ENCODE peak calls at places on chromosomes 12 and 14, in five cellular contexts. V is astrocyte of the spinal cord, Z is mucosa of descending colon, I is bronchial epithelial cell, D is HFF-Myc. Q is an unnamed sample.

GRCh38 chr12:124764870-124765570 is 98.6 kb downstream of the SCARB1 start:
- DNase-seq in V (peak), Z (no peak), I (no peak), D (peak), Q (peak)

GRCh38 chr14:77314043-77314442 is 6.6 kb downstream of the POMT2 start:
- DNase-seq in V (peak), Z (no peak), I (peak), D (peak), Q (peak)

GRCh38 chr14:56885795-56886194 is 75.5 kb upstream of the OTX2 start:
- DNase-seq in V (no peak), Z (no peak), I (no peak), D (no peak), Q (no peak)

GRCh38 chr14:102235275-102235897 is 69.6 kb downstream of the MOK start:
- DNase-seq in V (peak), Z (peak), I (peak), D (no peak), Q (peak)

GRCh38 chr12:7131502-7131866 is 1.3 kb downstream of the CLSTN3 start:
- DNase-seq in V (no peak), Z (peak), I (no peak), D (no peak), Q (no peak)

GRCh38 chr12:93915411-93915810 is 233.0 kb upstream of the PLXNC1 start:
- DNase-seq in V (no peak), Z (no peak), I (no peak), D (no peak), Q (no peak)

GRCh38 chr12:49869816-49870500 is 27.1 kb upstream of the BCDIN3D start:
- DNase-seq in V (no peak), Z (no peak), I (no peak), D (no peak), Q (no peak)

GRCh38 chr14:99250636-99251208 is 21.3 kb downstream of the BCL11B start:
- DNase-seq in V (no peak), Z (no peak), I (no peak), D (no peak), Q (no peak)

GRCh38 chr14:106506901-106507305 is 980.5 kb downstream of the TMEM121 start:
- DNase-seq in V (no peak), Z (peak), I (no peak), D (no peak), Q (no peak)

GRCh38 chr12:49777800-49778748 is 36.7 kb downstream of the TMBIM6 start:
- DNase-seq in V (peak), Z (peak), I (peak), D (no peak), Q (peak)

GRCh38 chr12:104569348-104570173 is 112.8 kb downstream of the CHST11 start:
- DNase-seq in V (no peak), Z (peak), I (no peak), D (no peak), Q (no peak)

GRCh38 chr14:96208739-96209138 is 4.1 kb downstream of the BDKRB2 start:
- DNase-seq in V (no peak), Z (no peak), I (no peak), D (no peak), Q (no peak)

GRCh38 chr12:89475203-89475990 is 49.2 kb downstream of the GALNT4 start:
- DNase-seq in V (no peak), Z (no peak), I (peak), D (no peak), Q (no peak)

GRCh38 chr12:104930388-104931326 is 27.4 kb downstream of the SLC41A2 start:
- DNase-seq in V (no peak), Z (no peak), I (peak), D (no peak), Q (peak)

GRCh38 chr14:99137913-99138571 is 134.0 kb downstream of the BCL11B start:
- DNase-seq in V (no peak), Z (no peak), I (peak), D (no peak), Q (no peak)

GRCh38 chr14:73261075-73261474 is 23.8 kb downstream of the PAPLN start:
- DNase-seq in V (no peak), Z (no peak), I (no peak), D (no peak), Q (no peak)

GRCh38 chr12:16603916-16604575 is 1.9 kb downstream of the LMO3 start:
- DNase-seq in V (no peak), Z (no peak), I (peak), D (no peak), Q (no peak)

GRCh38 chr14:61860294-61860918 is 98.2 kb downstream of the SNAPC1 start:
- DNase-seq in V (peak), Z (peak), I (peak), D (peak), Q (peak)

GRCh38 chr12:3933074-3933818 is 60.0 kb upstream of the PARP11 start:
- DNase-seq in V (no peak), Z (no peak), I (no peak), D (no peak), Q (no peak)
- H3K4me3 ChIP-seq in V (no peak), Z (no peak), I (no peak), D (no peak), Q (no peak)

DNA sequence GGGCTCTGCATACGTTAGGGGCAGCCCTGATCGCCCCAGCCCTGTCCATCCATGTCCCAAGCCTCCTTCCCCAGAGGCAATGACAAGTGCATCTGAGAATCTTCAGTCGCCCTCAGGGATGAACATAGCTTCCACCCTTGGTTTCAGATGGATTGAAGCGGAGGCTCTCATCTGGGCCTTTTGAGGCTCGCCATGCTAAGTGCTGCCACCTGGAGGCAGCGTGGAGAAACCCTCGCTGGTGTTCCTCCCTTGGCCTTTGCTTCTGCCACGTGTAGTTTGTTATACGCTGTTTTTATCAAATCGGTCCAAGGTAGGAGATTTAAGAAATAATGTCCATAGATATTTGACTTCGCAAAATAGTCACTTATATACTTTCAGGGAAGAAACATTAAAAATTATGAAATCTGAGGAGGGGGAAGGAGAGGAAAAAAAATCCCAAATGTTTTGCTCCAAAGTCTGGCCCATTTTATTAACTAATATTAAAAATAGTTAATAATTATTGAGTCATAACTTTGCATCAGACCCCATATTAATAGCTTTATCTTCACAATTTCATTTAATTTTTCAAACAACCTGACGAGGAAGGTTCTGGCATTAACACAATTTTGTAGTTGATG is 28.8 kb upstream of the LRRC10 start:
- DNase-seq in V (peak), Z (peak), I (peak), D (peak), Q (peak)
- TF ChIP-seq CTCF in V (peak), Z (peak), I (peak), D (peak), Q (peak)

GRCh38 chr12:67655829-67656614 is 7.5 kb downstream of the DYRK2 start:
- DNase-seq in V (no peak), Z (no peak), I (no peak), D (no peak), Q (no peak)
- H3K4me3 ChIP-seq in V (no peak), Z (no peak), I (no peak), D (no peak), Q (no peak)

GRCh38 chr14:79197516-79197915 is 1013.8 kb downstream of the DIO2 start:
- DNase-seq in V (no peak), Z (no peak), I (no peak), D (no peak), Q (no peak)
- TF ChIP-seq CTCF in V (no peak), Z (no peak), I (no peak), D (no peak), Q (no peak)

GRCh38 chr14:93011650-93012317 is 88.8 kb downstream of the CHGA start:
- DNase-seq in V (no peak), Z (no peak), I (no peak), D (no peak), Q (no peak)

GRCh38 chr14:93015039-93015438 is 92.1 kb downstream of the CHGA start:
- DNase-seq in V (no peak), Z (no peak), I (no peak), D (no peak), Q (no peak)

GRCh38 chr14:93014038-93015023 is 91.4 kb downstream of the CHGA start:
- DNase-seq in V (no peak), Z (no peak), I (no peak), D (no peak), Q (no peak)

GRCh38 chr14:93012516-93013367 is 89.8 kb downstream of the CHGA start:
- DNase-seq in V (no peak), Z (no peak), I (no peak), D (no peak), Q (no peak)

DNA sequence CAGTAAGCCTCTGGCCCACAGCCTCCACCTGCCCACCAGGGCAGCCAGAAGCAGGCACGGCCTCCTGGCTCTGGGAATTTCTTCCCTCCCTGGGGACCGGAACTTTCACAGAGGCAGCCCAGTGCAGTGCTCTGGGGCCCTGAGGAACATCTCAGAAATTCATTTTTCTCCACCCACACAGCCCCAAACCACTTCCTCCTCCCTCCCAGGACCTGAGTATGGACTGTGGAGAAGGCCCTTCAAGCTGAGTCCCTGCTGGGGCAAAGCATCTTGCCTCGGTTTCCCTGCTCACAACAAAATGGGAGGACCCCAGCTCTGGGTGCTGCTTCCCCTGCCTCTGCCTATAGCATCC is 90.4 kb downstream of the CHGA start:
- DNase-seq in V (no peak), Z (no peak), I (no peak), D (no peak), Q (no peak)
- H3K4me3 ChIP-seq in V (no peak), Z (no peak), I (no peak), D (no peak), Q (no peak)

GRCh38 chr12:56903374-56903773 is 30.8 kb downstream of the SDR9C7 start:
- DNase-seq in V (no peak), Z (no peak), I (no peak), D (no peak), Q (no peak)

GRCh38 chr12:56905852-56906251 is 28.4 kb downstream of the SDR9C7 start:
- DNase-seq in V (no peak), Z (no peak), I (no peak), D (no peak), Q (no peak)

GRCh38 chr12:56908136-56908535 is 26.1 kb downstream of the SDR9C7 start:
- DNase-seq in V (no peak), Z (no peak), I (no peak), D (no peak), Q (no peak)
- TF ChIP-seq CTCF in V (no peak), Z (no peak), I (no peak), D (no peak), Q (no peak)

DNA sequence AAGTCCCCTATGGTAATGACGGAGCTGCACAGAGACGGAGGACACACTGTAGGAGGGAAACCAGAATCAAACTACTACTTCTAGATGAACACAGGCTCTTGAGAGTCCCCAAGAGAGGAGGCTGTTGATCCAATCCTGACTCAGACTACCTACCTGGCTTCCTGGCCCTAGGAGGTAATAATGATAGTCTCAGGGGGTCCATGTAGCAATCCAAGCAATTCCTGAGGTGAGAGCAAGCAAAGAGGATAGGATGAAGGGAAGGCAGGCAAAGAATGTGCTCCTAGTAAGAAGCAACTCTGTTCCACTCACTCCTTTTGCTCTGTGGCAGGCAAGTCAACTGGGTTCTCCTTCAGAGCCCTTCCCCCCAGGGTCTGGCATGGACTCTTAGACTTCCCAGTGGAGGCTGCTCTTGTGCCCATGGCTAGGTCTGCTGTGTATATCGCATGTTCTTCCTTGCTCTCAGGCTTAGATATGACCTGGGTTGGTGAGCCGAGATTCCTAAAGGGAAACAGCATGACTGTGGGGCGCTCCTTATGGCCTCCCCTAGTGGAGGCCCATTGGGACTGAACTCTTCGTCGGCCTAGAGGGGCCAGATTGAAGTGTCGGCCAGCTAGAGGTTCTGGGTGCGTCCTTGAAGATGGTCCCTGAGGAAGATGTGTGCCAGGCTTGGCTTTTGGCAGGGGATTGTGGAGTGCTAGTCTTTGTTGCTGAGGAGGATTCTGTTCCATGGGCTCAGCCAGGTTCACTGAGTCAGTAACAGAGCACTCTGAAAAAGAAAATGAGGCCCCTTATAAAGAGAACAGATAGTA is 2.1 kb downstream of the TINF2 start:
- DNase-seq in V (no peak), Z (no peak), I (no peak), D (no peak), Q (no peak)
- H3K4me3 ChIP-seq in V (no peak), Z (no peak), I (peak), D (no peak), Q (peak)

DNA sequence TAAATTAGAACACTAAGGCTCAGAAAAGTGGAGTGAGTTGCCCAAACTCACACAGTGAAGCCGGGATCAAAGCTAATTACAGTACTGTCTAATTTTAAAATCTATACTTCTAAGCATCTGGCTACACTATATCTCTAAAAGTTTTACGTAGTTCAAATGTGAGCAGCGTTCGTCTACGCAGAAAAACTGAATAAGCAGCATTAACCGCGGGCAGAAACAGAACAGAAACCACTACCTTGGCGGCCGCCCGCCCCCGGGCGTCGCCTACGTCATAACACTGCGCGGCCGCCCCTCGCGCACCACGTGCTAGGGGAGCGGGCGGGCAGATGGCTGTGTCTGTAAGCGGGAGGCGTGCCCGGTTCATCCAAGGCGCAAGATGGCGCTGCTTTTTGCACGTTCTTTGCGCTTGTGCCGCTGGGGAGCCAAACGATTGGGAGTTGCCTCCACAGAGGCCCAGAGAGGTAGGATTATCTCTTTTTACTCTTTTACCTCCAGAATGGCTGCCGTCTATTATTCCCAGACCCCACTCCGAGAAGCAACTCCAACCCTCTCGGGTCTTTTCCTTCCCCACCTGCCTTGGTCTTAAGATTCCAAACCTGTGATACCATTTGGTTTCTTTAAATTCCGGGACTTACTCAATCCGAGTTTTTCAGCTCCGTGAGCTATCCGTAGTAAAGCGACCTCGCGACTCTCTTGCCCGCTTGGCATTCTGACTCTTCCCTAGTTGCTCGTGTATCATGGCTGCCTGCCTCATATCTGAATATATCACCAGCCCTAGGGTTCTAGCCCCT is at the start of gene SPRYD4:
- DNase-seq in V (peak), Z (peak), I (peak), D (peak), Q (peak)
- TF ChIP-seq CTCF in V (peak), Z (peak), I (peak), D (peak), Q (peak)

Q was measured in epithelial cell of esophagus.